ENCODE peak calls at places on chromosomes 13 and 19, in six cellular contexts. X is HL-60, Q is endothelial cell of umbilical vein, B is transverse colon, H is upper lobe of left lung, Z is SK-N-SH. K is an unnamed sample.

GRCh38 chr13:31037874-31038475 is 105.5 kb downstream of the TEX26 start:
- DNase-seq in Z (no peak), Q (no peak), X (no peak), B (no peak), H (no peak), K (no peak)

GRCh38 chr13:75416327-75417005 is 65.5 kb downstream of the TBC1D4 start:
- DNase-seq in X (no peak), Z (no peak), H (no peak), B (no peak), Q (no peak), K (no peak)

GRCh38 chr13:49374585-49375290 is 69.1 kb downstream of the CAB39L start:
- DNase-seq in Z (no peak), Q (peak; percentile 5), H (no peak), X (no peak), B (no peak), K (no peak)

GRCh38 chr13:41460930-41461329 is 3.6 kb downstream of the RGCC start:
- DNase-seq in X (no peak), B (no peak), Q (no peak), H (no peak), Z (no peak), K (no peak)

GRCh38 chr19:43519436-43520088 is 7.4 kb downstream of the ETHE1 start:
- DNase-seq in H (peak; percentile 75), X (peak; percentile 52), B (peak; percentile 82), Z (peak; percentile 73), Q (peak; percentile 78), K (peak; percentile 73)

GRCh38 chr13:100395698-100396373 is 192.8 kb downstream of the GGACT start:
- DNase-seq in Q (no peak), B (no peak), H (no peak), X (no peak), Z (no peak), K (no peak)

GRCh38 chr13:102402292-102402691 is 444 bp upstream of the FGF14 start:
- DNase-seq in Q (no peak), B (peak; percentile 12), H (peak; percentile 21), Z (peak; percentile 88), X (no peak), K (no peak)

GRCh38 chr13:40292536-40292935 is 373.9 kb downstream of the FOXO1 start:
- DNase-seq in H (no peak), Q (no peak), X (no peak), B (no peak), Z (no peak), K (no peak)

GRCh38 chr19:52689804-52690394 is 44.9 kb downstream of the ZNF611 start:
- DNase-seq in H (peak; percentile 24), Z (peak; percentile 61), Q (peak; percentile 42), X (peak; percentile 1), B (peak; percentile 30), K (peak; percentile 33)

GRCh38 chr13:79457948-79458347 is 23.0 kb upstream of the NDFIP2 start:
- DNase-seq in B (no peak), H (no peak), X (no peak), Z (no peak), Q (peak; percentile 79), K (no peak)

GRCh38 chr13:98994080-98994479 is 16.2 kb upstream of the DOCK9 start:
- DNase-seq in H (no peak), Q (no peak), Z (no peak), B (no peak), X (no peak), K (no peak)

GRCh38 chr13:42041017-42041683 is 7.3 kb upstream of the DGKH start:
- DNase-seq in Q (peak; percentile 56), X (no peak), Z (peak; percentile 76), H (peak; percentile 40), B (peak; percentile 73), K (peak; percentile 49)

GRCh38 chr13:98997738-98998641 is 20.1 kb upstream of the DOCK9 start:
- DNase-seq in X (no peak), Q (no peak), H (no peak), Z (no peak), B (no peak), K (no peak)

GRCh38 chr19:6424190-6424938 is at the start of gene KHSRP:
- DNase-seq in Z (peak; percentile 98), H (no peak), X (no peak), Q (no peak), B (no peak), K (no peak)

GRCh38 chr19:6417713-6418561 is 6.7 kb downstream of the KHSRP start:
- DNase-seq in Z (peak; percentile 84), B (no peak), H (no peak), X (no peak), Q (peak; percentile 7), K (no peak)

GRCh38 chr19:6418562-6418932 is 6.1 kb downstream of the KHSRP start:
- DNase-seq in H (no peak), Z (peak; percentile 11), B (no peak), X (no peak), Q (no peak), K (no peak)

GRCh38 chr19:6423499-6424189 is 967 bp downstream of the KHSRP start:
- DNase-seq in Z (peak; percentile 65), X (no peak), B (peak; percentile 39), Q (peak; percentile 57), H (peak; percentile 56), K (no peak)

DNA sequence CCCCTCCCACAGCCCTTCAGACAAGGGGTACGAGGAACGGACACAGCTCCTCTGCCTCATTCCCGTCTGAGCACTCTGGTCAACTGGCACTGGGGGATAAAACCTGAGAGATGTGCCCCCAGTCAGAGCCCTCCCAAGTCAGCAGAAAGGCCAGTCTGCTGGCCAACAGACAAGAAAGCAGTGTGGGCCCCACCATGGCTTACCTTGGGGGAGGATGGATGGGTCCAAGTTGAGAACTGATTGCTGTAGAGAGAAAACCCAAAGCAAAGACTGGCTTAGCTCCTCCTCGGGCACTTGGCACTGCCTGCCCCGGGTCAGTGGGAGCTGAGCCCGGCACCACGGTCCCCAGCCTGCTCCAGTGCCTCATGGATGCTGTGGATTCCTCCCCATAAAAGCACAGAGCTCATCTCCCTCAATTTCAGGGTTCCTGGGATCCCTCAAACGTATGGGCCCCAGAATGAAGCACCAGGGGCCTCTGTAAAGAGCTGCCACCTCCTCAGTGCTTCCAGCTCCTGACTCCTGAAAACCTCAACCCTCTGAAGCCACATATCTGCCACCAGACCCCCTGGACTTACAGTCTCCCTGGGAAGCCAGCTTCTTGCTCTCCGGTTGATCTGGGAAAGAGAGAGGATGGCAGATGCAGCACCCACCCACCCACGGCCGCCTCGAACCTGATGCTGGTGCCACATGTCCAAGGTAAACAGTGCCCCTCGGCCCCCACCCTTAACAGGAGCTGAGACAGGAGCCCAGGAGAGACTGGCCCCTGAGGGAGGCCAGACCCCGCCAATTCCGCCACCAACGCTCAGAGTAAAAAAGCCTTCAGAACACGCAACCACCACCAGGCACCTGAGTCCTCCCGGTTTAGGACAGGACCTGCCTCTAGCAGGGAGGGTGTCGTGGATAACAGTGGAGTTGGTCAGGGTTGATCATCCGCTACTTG is 3.3 kb downstream of the KHSRP start:
- DNase-seq in Z (peak; percentile 6), X (no peak), Q (no peak), B (no peak), H (no peak), K (no peak)
- TF ChIP-seq CTCF in Z (no peak), X (no peak), Q (no peak), B (no peak), H (no peak), K (no peak)

DNA sequence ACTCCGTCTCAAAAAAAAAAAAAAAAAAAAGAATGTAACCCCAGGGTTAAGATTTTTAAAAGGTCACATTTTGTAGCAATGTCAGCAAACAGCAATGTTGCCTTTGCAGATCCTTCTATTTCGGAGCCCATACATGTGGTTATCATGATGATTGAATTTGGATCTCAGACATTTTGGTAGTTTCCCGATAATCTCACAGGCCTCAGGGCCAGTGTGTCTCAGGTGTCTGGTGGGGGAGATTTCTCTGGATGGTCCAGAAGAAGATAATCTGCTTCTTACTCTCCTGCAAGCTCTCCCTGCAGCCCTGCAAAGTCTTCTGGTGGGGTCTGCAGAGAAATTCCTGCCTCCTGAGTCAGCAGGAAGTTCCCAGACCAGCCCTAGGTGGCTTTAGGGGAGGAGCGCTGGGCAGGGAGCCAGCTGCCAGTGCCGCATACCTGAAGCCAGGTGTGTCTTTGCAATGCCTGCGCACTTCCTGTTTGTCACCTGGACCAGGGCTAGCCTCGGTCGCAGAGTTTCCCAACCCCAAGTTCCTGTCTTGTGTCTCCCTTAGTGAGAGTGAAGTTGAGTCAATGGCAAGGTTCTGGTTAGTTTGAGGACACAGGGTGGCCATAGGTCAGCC is 1.4 kb downstream of the SH2D3A start:
- DNase-seq in H (peak; percentile 97), B (peak; percentile 95), Q (no peak), X (no peak), Z (no peak), K (peak; percentile 96)
- H3K4me3 ChIP-seq in H (peak overlapping the region; percentile 56), B (peak overlapping the region; percentile 32), Q (no peak overlapping the region), X (no peak overlapping the region), Z (no peak overlapping the region), K (peak overlapping the region; percentile 41)

GRCh38 chr19:2560369-2560768 is 84.4 kb downstream of the GADD45B start:
- DNase-seq in X (no peak), Q (no peak), B (no peak), H (no peak), Z (no peak), K (no peak)

GRCh38 chr19:2558543-2558942 is 82.6 kb downstream of the GADD45B start:
- DNase-seq in X (no peak), B (no peak), Z (no peak), Q (no peak), H (no peak), K (no peak)

GRCh38 chr19:2561221-2561620 is 85.3 kb downstream of the GADD45B start:
- DNase-seq in X (no peak), Q (no peak), B (no peak), Z (no peak), H (no peak), K (no peak)

GRCh38 chr19:2557093-2557440 is 81.1 kb downstream of the GADD45B start:
- DNase-seq in Z (no peak), Q (no peak), B (no peak), X (no peak), H (no peak), K (no peak)

DNA sequence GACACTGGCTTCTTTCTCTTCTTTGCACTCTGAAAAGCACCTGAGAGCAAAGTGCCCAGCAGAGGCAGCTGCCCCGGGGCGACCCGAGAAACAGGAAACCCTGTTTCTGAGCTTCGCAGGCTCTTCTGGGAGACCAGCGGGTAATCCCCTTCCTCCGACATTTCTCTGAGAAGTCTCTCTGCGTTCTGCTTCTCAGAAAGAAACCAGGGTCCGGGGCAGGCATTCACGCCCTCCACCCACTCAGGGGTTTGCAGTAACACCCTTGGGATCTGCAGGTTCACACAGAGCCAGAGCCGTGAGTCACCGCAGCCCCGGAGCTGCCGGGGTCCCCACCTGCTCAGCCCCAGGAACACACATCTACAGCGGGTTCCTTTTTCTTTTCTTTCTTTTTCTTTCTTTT is 86.0 kb downstream of the GADD45B start:
- DNase-seq in H (no peak), Q (no peak), B (no peak), Z (no peak), X (no peak), K (no peak)
- TF ChIP-seq POLR2AphosphoS5 in H (no peak), Q (no peak), B (no peak), Z (no peak), X (no peak), K (no peak)

DNA sequence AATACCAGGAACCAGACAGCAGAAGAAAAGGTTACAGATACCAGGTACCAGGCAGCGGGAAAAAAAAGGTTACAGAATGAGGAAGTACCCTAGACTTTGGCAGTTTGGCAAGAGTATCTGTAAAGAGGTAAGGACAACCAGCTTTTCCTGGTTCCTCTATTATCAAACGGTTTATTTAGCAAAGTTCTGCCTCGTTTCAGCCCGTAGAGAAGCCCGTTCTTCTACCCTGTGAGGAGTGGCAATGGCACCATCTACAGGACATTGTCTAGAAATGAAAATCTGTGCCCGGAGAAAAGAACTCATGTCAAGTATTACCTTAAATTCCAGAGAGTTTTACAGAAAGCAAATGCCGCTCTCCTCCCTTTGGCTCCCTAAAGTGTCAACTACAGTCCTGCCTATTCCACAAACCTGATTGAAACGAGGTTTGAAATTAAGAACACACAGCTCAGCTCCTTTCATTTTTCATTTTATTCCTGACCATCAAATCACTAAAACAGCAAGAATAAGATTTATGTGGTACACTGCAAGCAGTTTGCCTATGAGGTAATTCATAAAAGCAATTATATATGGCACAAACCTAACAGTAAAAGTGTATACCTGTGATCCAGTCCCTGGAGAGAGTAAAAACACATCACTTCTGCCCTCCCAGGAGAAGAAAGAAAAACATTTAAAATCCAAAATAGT is 226.3 kb downstream of the SLC7A1 start:
- DNase-seq in X (peak; percentile 42), B (no peak), Q (peak; percentile 39), Z (peak; percentile 39), H (no peak), K (peak; percentile 9)
- TF ChIP-seq CTCF in X (peak; percentile 49), B (peak; percentile 26), Q (peak; percentile 42), Z (peak; percentile 67), H (peak; percentile 28), K (peak; percentile 49)

K was measured in prostate gland.